ENCODE peak calls at places on chromosomes 6 and 20, in eight cellular contexts. X is astrocyte, M is fibroblast of lung, Z is H1, I is HFFc6, G is A549, R is HCT116, E is tibial artery. V is an unnamed sample.

GRCh38 chr20:17430515-17430914 is 100.7 kb downstream of the BFSP1 start:
- DNase-seq in G (no peak), Z (no peak), M (no peak), I (no peak), E (no peak), R (no peak), X (no peak), V (no peak)

GRCh38 chr6:105900120-105900937 is 185.8 kb upstream of the PRDM1 start:
- DNase-seq in Z (no peak), I (peak), M (peak), G (no peak), E (no peak), R (no peak), X (peak), V (peak)

GRCh38 chr20:19024296-19025035 is 188.0 kb upstream of the SLC24A3 start:
- DNase-seq in Z (no peak), E (no peak), R (no peak), M (no peak), G (no peak), I (no peak), X (no peak), V (no peak)

GRCh38 chr6:150177260-150178246 is 34.7 kb downstream of the PPP1R14C start:
- DNase-seq in R (no peak), M (no peak), I (no peak), X (peak), E (no peak), G (peak), Z (no peak), V (no peak)

GRCh38 chr6:40349092-40349491 is 238.1 kb downstream of the LRFN2 start:
- DNase-seq in X (peak), R (no peak), I (no peak), G (no peak), M (no peak), Z (no peak), E (peak), V (no peak)

GRCh38 chr6:53811082-53811481 is 16.3 kb downstream of the LRRC1 start:
- DNase-seq in E (no peak), G (no peak), X (no peak), R (peak), Z (no peak), M (no peak), I (no peak), V (no peak)

GRCh38 chr6:15400572-15401004 is 154.7 kb downstream of the JARID2 start:
- DNase-seq in G (peak), R (no peak), E (no peak), Z (no peak), M (peak), X (no peak), I (no peak), V (no peak)

GRCh38 chr6:45783716-45784115 is 231.9 kb downstream of the CLIC5 start:
- DNase-seq in R (no peak), Z (no peak), I (no peak), M (no peak), G (no peak), E (no peak), X (no peak), V (no peak)

GRCh38 chr20:10961651-10962288 is 288.0 kb upstream of the JAG1 start:
- DNase-seq in G (peak), M (peak), R (no peak), Z (no peak), I (no peak), E (no peak), X (no peak), V (no peak)
- TF ChIP-seq CTCF in G (no peak), M (no peak), R (no peak), Z (no peak), I (no peak), E (no peak), X (no peak), V (no peak)

DNA sequence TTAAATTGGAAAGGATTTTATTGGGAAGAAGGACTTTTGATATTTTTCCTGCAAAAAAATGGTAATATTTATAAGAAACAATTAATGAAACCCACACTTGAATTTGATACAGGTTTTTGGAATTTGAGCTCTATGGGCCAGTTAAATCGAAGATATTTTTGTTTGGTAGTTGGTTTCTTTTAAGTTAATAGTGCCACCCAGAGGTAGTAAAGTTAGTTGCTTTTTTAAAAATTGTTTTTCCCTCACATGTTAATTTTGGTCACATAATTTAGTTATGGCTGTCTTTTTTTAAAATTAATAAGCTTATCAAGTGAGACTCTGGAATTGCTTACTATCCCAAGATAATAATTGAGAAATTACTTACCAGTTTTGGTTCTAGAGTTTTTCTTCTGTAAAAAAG is 7.1 kb downstream of the PRIM2 start:
- DNase-seq in M (peak), Z (no peak), G (peak), R (no peak), E (no peak), X (no peak), I (no peak), V (no peak)
- TF ChIP-seq CTCF in M (no peak), Z (no peak), G (peak), R (peak), E (peak), X (peak), I (peak), V (peak)

GRCh38 chr20:56200456-56200855 is 48.1 kb upstream of the MC3R start:
- DNase-seq in M (no peak), I (no peak), R (peak), E (no peak), G (peak), X (no peak), Z (no peak), V (no peak)
- TF ChIP-seq CTCF in M (no peak), I (peak), R (peak), E (no peak), G (no peak), X (peak), Z (peak), V (no peak)

GRCh38 chr6:154733610-154734379 is 579 bp downstream of the SCAF8 start:
- DNase-seq in E (peak), I (peak), M (peak), Z (peak), R (peak), G (peak), X (peak), V (peak)

GRCh38 chr6:154731296-154732218 is 1.7 kb upstream of the SCAF8 start:
- DNase-seq in M (no peak), X (no peak), I (no peak), E (no peak), G (no peak), R (no peak), Z (no peak), V (no peak)

GRCh38 chr6:154732538-154732823 is 735 bp upstream of the SCAF8 start:
- DNase-seq in G (no peak), Z (peak), R (no peak), I (no peak), E (no peak), X (peak), M (no peak), V (no peak)

GRCh38 chr6:154736613-154737259 is 3.5 kb downstream of the SCAF8 start:
- DNase-seq in G (no peak), X (no peak), Z (no peak), E (no peak), R (no peak), M (no peak), I (no peak), V (no peak)

GRCh38 chr6:154732824-154733609 is at the start of gene SCAF8:
- DNase-seq in M (peak), Z (peak), R (peak), I (peak), E (peak), X (peak), G (peak), V (peak)
- TF ChIP-seq CTCF in M (peak), Z (peak), R (peak), I (peak), E (peak), X (peak), G (peak), V (peak)

GRCh38 chr20:58618694-58619540 is 32.2 kb upstream of the STX16 start:
- DNase-seq in I (no peak), Z (no peak), G (no peak), E (no peak), X (peak), M (peak), R (no peak), V (peak)
- TF ChIP-seq CTCF in I (no peak), Z (no peak), G (no peak), E (no peak), X (no peak), M (no peak), R (no peak), V (no peak)

GRCh38 chr6:11592289-11592906 is 54.8 kb downstream of the TMEM170B start:
- DNase-seq in X (no peak), I (no peak), E (no peak), M (no peak), G (no peak), R (no peak), Z (no peak), V (no peak)

GRCh38 chr6:11596640-11597237 is 59.2 kb downstream of the TMEM170B start:
- DNase-seq in R (no peak), M (no peak), X (no peak), Z (no peak), G (no peak), I (no peak), E (no peak), V (no peak)

GRCh38 chr6:11598687-11599086 is 61.1 kb downstream of the TMEM170B start:
- DNase-seq in Z (no peak), E (no peak), R (no peak), G (peak), X (no peak), M (no peak), I (no peak), V (no peak)

GRCh38 chr6:11593096-11593495 is 55.5 kb downstream of the TMEM170B start:
- DNase-seq in R (no peak), X (no peak), Z (no peak), I (no peak), E (no peak), G (no peak), M (no peak), V (no peak)

DNA sequence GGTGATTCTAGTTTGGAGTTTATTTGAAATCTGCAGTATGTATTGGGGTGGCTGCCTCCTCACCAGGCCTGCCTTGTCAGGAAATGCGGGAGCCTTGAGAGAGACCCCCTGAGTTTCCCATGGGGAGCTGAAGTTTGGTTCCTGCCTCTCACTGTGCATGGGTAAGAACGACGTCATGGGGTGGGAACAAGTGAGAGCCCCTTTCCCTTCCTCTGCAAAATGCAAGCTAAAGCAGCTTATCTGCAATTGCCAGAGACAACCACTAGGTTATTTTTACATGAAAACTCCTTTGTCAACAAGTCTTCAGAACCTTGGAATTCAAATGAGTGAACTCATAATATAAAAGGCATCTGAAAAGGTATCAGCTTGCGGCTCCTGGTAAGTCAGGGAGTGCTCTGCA is 58.4 kb downstream of the TMEM170B start:
- DNase-seq in I (no peak), Z (no peak), R (no peak), X (no peak), M (no peak), G (peak), E (no peak), V (no peak)
- TF ChIP-seq CTCF in I (peak), Z (no peak), R (peak), X (peak), M (no peak), G (no peak), E (no peak), V (no peak)